ENCODE peak calls at places on chromosome 16, in ten cellular contexts. One of them, this sample, is unnamed.
A peak's percentile ranks its signal among the peaks of the same experiment; 100 is the strongest.

GRCh38 chr16:11914759-11915643 is 755 bp downstream of the GSPT1 start:
- DNase-seq in tibial nerve: no peak
- DNase-seq in ovary: no peak
- DNase-seq in GM12878: no peak
- DNase-seq in sigmoid colon: peak; percentile 70
- DNase-seq in A549: no peak
- DNase-seq in suprapubic skin: no peak
- DNase-seq in stomach: peak; percentile 41
- DNase-seq in SK-N-SH: peak; percentile 74
- DNase-seq in HepG2: no peak
- DNase-seq in this sample: peak; percentile 53

GRCh38 chr16:53282975-53283946 is 151.0 kb upstream of the RBL2 start:
- DNase-seq in tibial nerve: no peak
- DNase-seq in ovary: no peak
- DNase-seq in GM12878: peak; percentile 3
- DNase-seq in sigmoid colon: no peak
- DNase-seq in A549: peak; percentile 58
- DNase-seq in suprapubic skin: no peak
- DNase-seq in stomach: no peak
- DNase-seq in SK-N-SH: peak; percentile 51
- DNase-seq in HepG2: peak; percentile 55
- DNase-seq in this sample: no peak

GRCh38 chr16:89958068-89958467 is 9.5 kb downstream of the DEF8 start:
- DNase-seq in tibial nerve: no peak
- DNase-seq in ovary: no peak
- DNase-seq in GM12878: no peak
- DNase-seq in sigmoid colon: no peak
- DNase-seq in A549: peak; percentile 58
- DNase-seq in suprapubic skin: no peak
- DNase-seq in stomach: no peak
- DNase-seq in SK-N-SH: peak; percentile 93
- DNase-seq in HepG2: peak; percentile 54
- DNase-seq in this sample: no peak

GRCh38 chr16:53775821-53776431 is 72.0 kb downstream of the FTO start:
- DNase-seq in tibial nerve: peak; percentile 45
- DNase-seq in ovary: no peak
- DNase-seq in GM12878: no peak
- DNase-seq in sigmoid colon: no peak
- DNase-seq in A549: peak; percentile 39
- DNase-seq in suprapubic skin: peak; percentile 68
- DNase-seq in stomach: peak; percentile 60
- DNase-seq in SK-N-SH: no peak
- DNase-seq in HepG2: peak; percentile 80
- DNase-seq in this sample: peak; percentile 44

GRCh38 chr16:67170168-67170947 is at the start of gene NOL3:
- DNase-seq in tibial nerve: peak; percentile 62
- DNase-seq in ovary: peak; percentile 88
- DNase-seq in GM12878: peak; percentile 58
- DNase-seq in sigmoid colon: peak; percentile 94
- DNase-seq in A549: peak; percentile 89
- DNase-seq in suprapubic skin: peak; percentile 90
- DNase-seq in stomach: peak; percentile 84
- DNase-seq in SK-N-SH: peak; percentile 93
- DNase-seq in HepG2: peak; percentile 87
- DNase-seq in this sample: peak; percentile 88

GRCh38 chr16:81500833-81501521 is 56.4 kb downstream of the CMIP start:
- DNase-seq in tibial nerve: no peak
- DNase-seq in ovary: no peak
- DNase-seq in GM12878: no peak
- DNase-seq in sigmoid colon: no peak
- DNase-seq in A549: no peak
- DNase-seq in suprapubic skin: no peak
- DNase-seq in stomach: no peak
- DNase-seq in SK-N-SH: no peak
- DNase-seq in HepG2: no peak
- DNase-seq in this sample: no peak

GRCh38 chr16:86670835-86671234 is 92.5 kb downstream of the FOXL1 start:
- DNase-seq in tibial nerve: no peak
- DNase-seq in ovary: no peak
- DNase-seq in GM12878: no peak
- DNase-seq in sigmoid colon: no peak
- DNase-seq in A549: no peak
- DNase-seq in suprapubic skin: no peak
- DNase-seq in stomach: no peak
- DNase-seq in SK-N-SH: no peak
- DNase-seq in HepG2: no peak
- DNase-seq in this sample: no peak

GRCh38 chr16:89300311-89300975 is 82.9 kb downstream of the ZNF778 start:
- DNase-seq in tibial nerve: no peak
- DNase-seq in ovary: peak; percentile 73
- DNase-seq in GM12878: no peak
- DNase-seq in sigmoid colon: peak; percentile 90
- DNase-seq in A549: no peak
- DNase-seq in suprapubic skin: no peak
- DNase-seq in stomach: peak; percentile 82
- DNase-seq in SK-N-SH: no peak
- DNase-seq in HepG2: no peak
- DNase-seq in this sample: no peak

GRCh38 chr16:51159864-51160263 is 8.8 kb upstream of the SALL1 start:
- DNase-seq in tibial nerve: no peak
- DNase-seq in ovary: no peak
- DNase-seq in GM12878: no peak
- DNase-seq in sigmoid colon: no peak
- DNase-seq in A549: no peak
- DNase-seq in suprapubic skin: no peak
- DNase-seq in stomach: no peak
- DNase-seq in SK-N-SH: no peak
- DNase-seq in HepG2: no peak
- DNase-seq in this sample: no peak

GRCh38 chr16:24734382-24734781 is 4.9 kb downstream of the TNRC6A start:
- DNase-seq in tibial nerve: no peak
- DNase-seq in ovary: no peak
- DNase-seq in GM12878: no peak
- DNase-seq in sigmoid colon: no peak
- DNase-seq in A549: no peak
- DNase-seq in suprapubic skin: no peak
- DNase-seq in stomach: no peak
- DNase-seq in SK-N-SH: no peak
- DNase-seq in HepG2: no peak
- DNase-seq in this sample: no peak

GRCh38 chr16:89049484-89050118 is 44.1 kb upstream of the ACSF3 start:
- DNase-seq in tibial nerve: no peak
- DNase-seq in ovary: no peak
- DNase-seq in GM12878: no peak
- DNase-seq in sigmoid colon: peak; percentile 34
- DNase-seq in A549: no peak
- DNase-seq in suprapubic skin: no peak
- DNase-seq in stomach: no peak
- DNase-seq in SK-N-SH: peak; percentile 73
- DNase-seq in HepG2: no peak
- DNase-seq in this sample: no peak

GRCh38 chr16:11472851-11473250 is 113.9 kb downstream of the LITAF start:
- DNase-seq in tibial nerve: no peak
- DNase-seq in ovary: no peak
- DNase-seq in GM12878: no peak
- DNase-seq in sigmoid colon: no peak
- DNase-seq in A549: no peak
- DNase-seq in suprapubic skin: no peak
- DNase-seq in stomach: no peak
- DNase-seq in SK-N-SH: no peak
- DNase-seq in HepG2: no peak
- DNase-seq in this sample: no peak

GRCh38 chr16:86570542-86571196 is 4.0 kb downstream of the FOXC2 start:
- DNase-seq in tibial nerve: no peak
- DNase-seq in ovary: no peak
- DNase-seq in GM12878: no peak
- DNase-seq in sigmoid colon: no peak
- DNase-seq in A549: no peak
- DNase-seq in suprapubic skin: peak; percentile 35
- DNase-seq in stomach: no peak
- DNase-seq in SK-N-SH: no peak
- DNase-seq in HepG2: no peak
- DNase-seq in this sample: no peak

GRCh38 chr16:11717811-11718210 is 24.8 kb downstream of the TXNDC11 start:
- DNase-seq in tibial nerve: no peak
- DNase-seq in ovary: no peak
- DNase-seq in GM12878: no peak
- DNase-seq in sigmoid colon: no peak
- DNase-seq in A549: no peak
- DNase-seq in suprapubic skin: no peak
- DNase-seq in stomach: no peak
- DNase-seq in SK-N-SH: no peak
- DNase-seq in HepG2: no peak
- DNase-seq in this sample: no peak

GRCh38 chr16:89138843-89139520 is 32.6 kb upstream of the CDH15 start:
- DNase-seq in tibial nerve: no peak
- DNase-seq in ovary: no peak
- DNase-seq in GM12878: no peak
- DNase-seq in sigmoid colon: no peak
- DNase-seq in A549: no peak
- DNase-seq in suprapubic skin: no peak
- DNase-seq in stomach: no peak
- DNase-seq in SK-N-SH: no peak
- DNase-seq in HepG2: no peak
- DNase-seq in this sample: no peak

GRCh38 chr16:67917852-67918236 is 13.8 kb downstream of the CTRL start:
- DNase-seq in tibial nerve: no peak
- DNase-seq in ovary: no peak
- DNase-seq in GM12878: no peak
- DNase-seq in sigmoid colon: no peak
- DNase-seq in A549: peak; percentile 88
- DNase-seq in suprapubic skin: no peak
- DNase-seq in stomach: no peak
- DNase-seq in SK-N-SH: no peak
- DNase-seq in HepG2: peak; percentile 53
- DNase-seq in this sample: no peak

GRCh38 chr16:592518-593306 is 2.8 kb downstream of the RAB40C start:
- DNase-seq in tibial nerve: peak; percentile 50
- DNase-seq in ovary: no peak
- DNase-seq in GM12878: no peak
- DNase-seq in sigmoid colon: peak; percentile 77
- DNase-seq in A549: no peak
- DNase-seq in suprapubic skin: peak; percentile 78
- DNase-seq in stomach: peak; percentile 73
- DNase-seq in SK-N-SH: no peak
- DNase-seq in HepG2: peak; percentile 51
- DNase-seq in this sample: peak; percentile 56

GRCh38 chr16:48611329-48612137 is 1.6 kb upstream of the N4BP1 start:
- DNase-seq in tibial nerve: no peak
- DNase-seq in ovary: no peak
- DNase-seq in GM12878: peak; percentile 58
- DNase-seq in sigmoid colon: no peak
- DNase-seq in A549: no peak
- DNase-seq in suprapubic skin: no peak
- DNase-seq in stomach: peak; percentile 62
- DNase-seq in SK-N-SH: no peak
- DNase-seq in HepG2: peak; percentile 79
- DNase-seq in this sample: peak; percentile 67
- TF ChIP-seq EP300 in tibial nerve: no peak
- TF ChIP-seq EP300 in ovary: no peak
- TF ChIP-seq EP300 in GM12878: no peak
- TF ChIP-seq EP300 in sigmoid colon: no peak
- TF ChIP-seq EP300 in A549: no peak
- TF ChIP-seq EP300 in suprapubic skin: no peak
- TF ChIP-seq EP300 in stomach: no peak
- TF ChIP-seq EP300 in SK-N-SH: no peak
- TF ChIP-seq EP300 in HepG2: peak; percentile 49
- TF ChIP-seq EP300 in this sample: no peak

GRCh38 chr16:31215287-31216115 is 1.4 kb downstream of the PYDC1 start:
- DNase-seq in tibial nerve: no peak
- DNase-seq in ovary: peak; percentile 21
- DNase-seq in GM12878: no peak
- DNase-seq in sigmoid colon: no peak
- DNase-seq in A549: peak; percentile 91
- DNase-seq in suprapubic skin: no peak
- DNase-seq in stomach: peak; percentile 64
- DNase-seq in SK-N-SH: peak; percentile 73
- DNase-seq in HepG2: peak; percentile 39
- DNase-seq in this sample: peak; percentile 66
- TF ChIP-seq EP300 in tibial nerve: no peak
- TF ChIP-seq EP300 in ovary: no peak
- TF ChIP-seq EP300 in GM12878: no peak
- TF ChIP-seq EP300 in sigmoid colon: no peak
- TF ChIP-seq EP300 in A549: no peak
- TF ChIP-seq EP300 in suprapubic skin: no peak
- TF ChIP-seq EP300 in stomach: no peak
- TF ChIP-seq EP300 in SK-N-SH: no peak
- TF ChIP-seq EP300 in HepG2: no peak
- TF ChIP-seq EP300 in this sample: no peak

DNA sequence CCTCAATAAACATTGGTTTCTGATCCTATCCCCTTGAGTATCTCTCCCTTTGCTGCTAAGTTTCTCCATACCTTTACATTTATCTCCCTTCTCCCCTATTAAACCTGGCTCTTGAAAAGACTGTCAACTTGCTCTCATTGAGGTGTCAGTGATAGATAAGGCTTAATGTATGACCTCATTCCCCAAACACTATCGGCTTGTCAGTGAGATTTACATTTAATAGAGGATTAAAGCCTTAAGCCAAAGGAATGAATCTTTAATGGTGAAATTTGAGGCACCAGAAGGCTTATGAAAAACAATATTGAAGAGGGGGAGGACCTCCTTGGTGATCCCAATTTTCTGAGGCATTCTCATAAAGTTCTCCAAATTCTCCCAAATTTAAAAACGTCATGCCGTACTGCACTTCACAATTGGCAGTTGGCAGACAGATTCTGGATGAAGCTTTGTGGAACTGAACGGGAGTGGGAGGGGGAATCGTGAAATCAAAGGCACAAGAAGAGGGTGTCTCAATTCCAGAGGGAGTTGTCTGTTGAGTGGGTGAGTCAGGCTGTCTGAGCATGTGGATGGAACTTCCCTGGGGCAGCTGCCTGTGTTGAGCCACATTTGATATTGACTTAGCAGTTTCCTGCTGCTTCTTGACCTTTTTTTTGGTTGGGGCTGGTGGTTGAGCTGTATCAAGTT is 478.8 kb downstream of the NPIPA7 start:
- DNase-seq in tibial nerve: no peak
- DNase-seq in ovary: no peak
- DNase-seq in GM12878: no peak
- DNase-seq in sigmoid colon: no peak
- DNase-seq in A549: peak; percentile 63
- DNase-seq in suprapubic skin: no peak
- DNase-seq in stomach: no peak
- DNase-seq in SK-N-SH: no peak
- DNase-seq in HepG2: peak; percentile 14
- DNase-seq in this sample: no peak
- TF ChIP-seq EP300 in tibial nerve: no peak
- TF ChIP-seq EP300 in ovary: no peak
- TF ChIP-seq EP300 in GM12878: no peak
- TF ChIP-seq EP300 in sigmoid colon: no peak
- TF ChIP-seq EP300 in A549: peak; percentile 86
- TF ChIP-seq EP300 in suprapubic skin: no peak
- TF ChIP-seq EP300 in stomach: no peak
- TF ChIP-seq EP300 in SK-N-SH: no peak
- TF ChIP-seq EP300 in HepG2: no peak
- TF ChIP-seq EP300 in this sample: no peak

DNA sequence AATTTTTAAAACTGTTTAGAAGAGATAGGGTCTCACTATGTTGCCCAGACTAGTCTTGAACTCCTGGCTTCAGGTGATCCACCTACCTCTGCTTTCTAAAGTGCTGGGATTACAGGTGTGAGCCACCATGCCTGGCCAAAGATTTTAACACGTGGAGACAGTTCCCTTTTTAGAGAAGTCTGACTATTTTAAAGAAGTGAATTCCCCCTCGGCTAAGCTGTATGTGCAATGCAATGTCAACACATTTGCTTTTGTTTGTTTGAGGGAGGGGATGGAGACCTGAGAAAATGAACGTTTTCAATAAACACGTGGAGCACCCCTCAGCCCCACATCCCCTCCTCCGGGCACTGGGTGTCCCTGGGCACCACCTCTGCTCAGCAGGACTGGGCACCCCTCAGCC is 14.3 kb upstream of the RNPS1 start:
- DNase-seq in tibial nerve: no peak
- DNase-seq in ovary: no peak
- DNase-seq in GM12878: no peak
- DNase-seq in sigmoid colon: no peak
- DNase-seq in A549: no peak
- DNase-seq in suprapubic skin: no peak
- DNase-seq in stomach: no peak
- DNase-seq in SK-N-SH: no peak
- DNase-seq in HepG2: no peak
- DNase-seq in this sample: no peak
- TF ChIP-seq EP300 in tibial nerve: no peak
- TF ChIP-seq EP300 in ovary: no peak
- TF ChIP-seq EP300 in GM12878: no peak
- TF ChIP-seq EP300 in sigmoid colon: no peak
- TF ChIP-seq EP300 in A549: no peak
- TF ChIP-seq EP300 in suprapubic skin: no peak
- TF ChIP-seq EP300 in stomach: no peak
- TF ChIP-seq EP300 in SK-N-SH: no peak
- TF ChIP-seq EP300 in HepG2: no peak
- TF ChIP-seq EP300 in this sample: no peak

This sample was measured in transverse colon.